ENCODE peak calls at places on chromosomes 1 and 21, in six cellular contexts. H is GM12865, Q is cardiac fibroblast, P is fibroblast of pulmonary artery, R is sigmoid colon, S is aorta. F is an unnamed sample.

GRCh38 chr21:26100573-26100972 is 70.0 kb downstream of the APP start:
- DNase-seq in H (no peak), Q (peak; percentile 12), P (no peak), R (no peak), S (no peak), F (peak; percentile 5)

GRCh38 chr1:1020415-1021009 is 592 bp downstream of the AGRN start:
- DNase-seq in H (peak; percentile 39), Q (no peak), P (no peak), R (no peak), S (no peak), F (no peak)

GRCh38 chr1:109398343-109399225 is 866 bp upstream of the SORT1 start:
- DNase-seq in H (no peak), Q (no peak), P (no peak), R (no peak), S (no peak), F (no peak)

GRCh38 chr21:35150562-35151226 is 101.6 kb upstream of the RUNX1 start:
- DNase-seq in H (no peak), Q (peak; percentile 46), P (peak; percentile 59), R (no peak), S (no peak), F (peak; percentile 64)

GRCh38 chr1:170887726-170888125 is 47.6 kb upstream of the MROH9 start:
- DNase-seq in H (no peak), Q (no peak), P (no peak), R (no peak), S (no peak), F (no peak)

GRCh38 chr1:19735419-19736127 is 64.1 kb downstream of the TMCO4 start:
- DNase-seq in H (no peak), Q (peak; percentile 93), P (peak; percentile 92), R (peak; percentile 93), S (peak; percentile 89), F (peak; percentile 72)

GRCh38 chr1:62689524-62689923 is 1.3 kb upstream of the DOCK7 start:
- DNase-seq in H (peak; percentile 2), Q (peak; percentile 56), P (peak; percentile 62), R (no peak), S (no peak), F (peak; percentile 73)

GRCh38 chr1:228009828-228010775 is 3.3 kb downstream of the WNT3A start:
- DNase-seq in H (peak; percentile 54), Q (no peak), P (no peak), R (peak; percentile 50), S (no peak), F (no peak)

GRCh38 chr21:35046880-35047229 is 2.2 kb downstream of the RUNX1 start:
- DNase-seq in H (no peak), Q (no peak), P (no peak), R (no peak), S (peak; percentile 51), F (no peak)

GRCh38 chr1:225998560-225999226 is 450 bp downstream of the SDE2 start:
- DNase-seq in H (peak; percentile 24), Q (peak; percentile 18), P (peak; percentile 25), R (no peak), S (no peak), F (no peak)

GRCh38 chr1:222242492-222242891 is 305.4 kb downstream of the HHIPL2 start:
- DNase-seq in H (no peak), Q (no peak), P (no peak), R (no peak), S (no peak), F (no peak)

GRCh38 chr1:19661721-19662228 is 2.9 kb upstream of the HTR6 start:
- DNase-seq in H (peak; percentile 62), Q (peak; percentile 67), P (peak; percentile 71), R (no peak), S (no peak), F (no peak)

GRCh38 chr1:64228181-64228957 is 24.9 kb downstream of the UBE2U start:
- DNase-seq in H (no peak), Q (peak; percentile 13), P (peak; percentile 30), R (no peak), S (no peak), F (no peak)

GRCh38 chr1:20719261-20719660 is 1.5 kb upstream of the KIF17 start:
- DNase-seq in H (no peak), Q (no peak), P (no peak), R (peak; percentile 35), S (peak; percentile 10), F (no peak)

GRCh38 chr1:242886137-242886536 is 361.6 kb upstream of the PLD5 start:
- DNase-seq in H (no peak), Q (no peak), P (no peak), R (no peak), S (no peak), F (no peak)

GRCh38 chr1:38616846-38617245 is 242.7 kb downstream of the RRAGC start:
- DNase-seq in H (no peak), Q (no peak), P (no peak), R (no peak), S (no peak), F (no peak)

GRCh38 chr1:178630418-178630817 is 94.6 kb upstream of the RALGPS2 start:
- DNase-seq in H (no peak), Q (peak; percentile 28), P (no peak), R (no peak), S (no peak), F (no peak)

GRCh38 chr1:182802006-182802798 is 12.6 kb downstream of the NPL start:
- DNase-seq in H (no peak), Q (no peak), P (no peak), R (no peak), S (no peak), F (no peak)

GRCh38 chr21:38126677-38127271 is 130.0 kb upstream of the KCNJ15 start:
- DNase-seq in H (peak; percentile 60), Q (peak; percentile 50), P (peak; percentile 59), R (no peak), S (peak; percentile 60), F (peak; percentile 26)

GRCh38 chr1:12129624-12130023 is 37.2 kb upstream of the TNFRSF1B start:
- DNase-seq in H (no peak), Q (no peak), P (no peak), R (no peak), S (no peak), F (no peak)

GRCh38 chr1:95353185-95353584 is 119.2 kb downstream of the RWDD3 start:
- DNase-seq in H (no peak), Q (no peak), P (no peak), R (no peak), S (no peak), F (no peak)

DNA sequence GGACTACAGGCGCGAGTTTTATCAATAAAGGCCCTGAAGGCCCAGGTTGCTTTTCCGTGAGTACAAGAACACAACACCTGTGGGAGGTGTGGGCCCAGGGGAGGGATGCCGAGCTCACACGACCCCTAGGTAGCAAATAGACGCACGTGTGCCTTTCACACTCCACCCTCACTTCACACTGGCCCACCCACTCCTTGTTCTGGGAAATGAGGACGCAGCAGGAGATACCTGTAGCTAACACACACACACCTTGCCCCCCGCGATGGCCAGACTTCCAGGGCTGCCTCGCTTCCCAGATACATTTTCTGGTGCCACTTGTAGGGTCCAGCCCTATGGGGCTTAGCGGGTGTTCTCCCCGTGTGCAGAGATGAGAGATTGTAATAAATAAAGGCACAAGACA is 4.3 kb upstream of the CCDC27 start:
- DNase-seq in H (no peak), Q (no peak), P (no peak), R (no peak), S (no peak), F (no peak)
- H3K4me3 ChIP-seq in H (peak overlapping the region; percentile 67), Q (peak overlapping the region; percentile 61), P (peak overlapping the region; percentile 67), R (peak overlapping the region; percentile 81), S (no peak overlapping the region), F (no peak overlapping the region)

GRCh38 chr1:172661107-172661506 is 2.2 kb downstream of the FASLG start:
- DNase-seq in H (no peak), Q (no peak), P (no peak), R (no peak), S (no peak), F (no peak)
- H3K4me3 ChIP-seq in H (no peak overlapping the region), Q (no peak overlapping the region), P (no peak overlapping the region), R (no peak overlapping the region), S (no peak overlapping the region), F (no peak overlapping the region)

GRCh38 chr1:58767143-58767542 is 16.7 kb downstream of the JUN start:
- DNase-seq in H (no peak), Q (no peak), P (no peak), R (no peak), S (no peak), F (no peak)

GRCh38 chr1:58764294-58764978 is 19.4 kb downstream of the JUN start:
- DNase-seq in H (no peak), Q (peak; percentile 73), P (peak; percentile 85), R (no peak), S (no peak), F (peak; percentile 56)

GRCh38 chr1:58765016-58765415 is 18.8 kb downstream of the JUN start:
- DNase-seq in H (no peak), Q (no peak), P (no peak), R (no peak), S (no peak), F (no peak)

GRCh38 chr1:58763214-58763613 is 20.6 kb downstream of the JUN start:
- DNase-seq in H (no peak), Q (peak; percentile 70), P (peak; percentile 83), R (no peak), S (no peak), F (peak; percentile 94)

GRCh38 chr1:58762806-58763205 is 21.0 kb downstream of the JUN start:
- DNase-seq in H (no peak), Q (peak; percentile 71), P (peak; percentile 76), R (no peak), S (no peak), F (no peak)
- H3K4me3 ChIP-seq in H (no peak overlapping the region), Q (no peak overlapping the region), P (peak overlapping the region; percentile 11), R (no peak overlapping the region), S (no peak overlapping the region), F (no peak overlapping the region)

GRCh38 chr1:18479484-18479883 is 1.2 kb upstream of the KLHDC7A start:
- DNase-seq in H (no peak), Q (no peak), P (no peak), R (no peak), S (no peak), F (no peak)

GRCh38 chr1:18481190-18481920 is 625 bp downstream of the KLHDC7A start:
- DNase-seq in H (peak; percentile 62), Q (no peak), P (no peak), R (no peak), S (no peak), F (no peak)

GRCh38 chr1:18481921-18482701 is 1.4 kb downstream of the KLHDC7A start:
- DNase-seq in H (no peak), Q (no peak), P (no peak), R (no peak), S (no peak), F (no peak)

GRCh38 chr1:18482721-18483425 is 2.1 kb downstream of the KLHDC7A start:
- DNase-seq in H (no peak), Q (no peak), P (no peak), R (no peak), S (no peak), F (no peak)

DNA sequence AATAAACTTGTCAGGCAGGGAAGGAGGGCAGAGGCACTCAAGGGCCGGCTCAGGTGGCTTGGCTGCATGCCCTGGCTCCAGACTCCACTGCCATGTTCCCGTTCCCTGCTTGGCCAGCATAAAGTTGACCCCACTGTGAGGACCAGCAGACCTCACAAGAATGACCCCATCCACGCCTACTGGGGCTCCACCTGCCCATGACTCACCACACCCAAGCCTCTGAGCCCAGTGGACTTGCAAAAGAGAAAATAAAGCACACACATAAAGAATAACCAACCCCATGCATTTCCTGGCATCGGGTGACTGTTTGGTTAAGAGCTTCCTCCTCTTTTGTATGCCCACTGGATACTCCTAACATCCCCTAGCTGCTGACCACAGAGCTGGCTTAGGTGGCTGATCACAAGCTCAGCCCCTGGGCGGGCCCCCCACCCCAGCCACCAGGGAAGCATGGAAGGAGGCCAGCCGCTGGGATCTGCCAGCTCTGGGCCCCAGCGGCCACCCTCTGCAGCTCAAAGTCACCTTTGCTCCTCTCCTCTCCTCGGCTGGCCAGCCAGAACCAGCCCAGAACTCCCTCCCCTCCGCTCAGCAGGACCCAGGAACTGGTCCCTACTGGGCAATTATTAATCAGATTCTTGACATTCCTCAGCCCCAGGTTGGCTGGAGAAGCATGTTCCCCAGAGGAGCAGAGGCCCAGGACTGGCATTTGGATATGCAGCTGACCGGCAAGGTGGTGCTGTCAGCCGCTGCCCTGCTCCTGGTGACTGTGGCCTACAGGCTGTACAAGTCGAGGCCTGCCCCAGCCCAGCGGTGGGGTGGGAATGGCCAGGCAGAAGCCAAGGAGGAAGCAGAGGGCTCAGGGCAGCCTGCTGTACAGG is at the start of gene KLHDC7A:
- DNase-seq in H (no peak), Q (no peak), P (no peak), R (peak; percentile 46), S (no peak), F (no peak)
- H3K4me3 ChIP-seq in H (no peak within 1 kb of the TSS), Q (no peak within 1 kb of the TSS), P (no peak within 1 kb of the TSS), R (no peak within 1 kb of the TSS), S (no peak within 1 kb of the TSS), F (no peak within 1 kb of the TSS)